ENCODE peak calls at places on chromosomes 12 and 14, in ten cellular contexts. Z is nephron progenitor cell, K is sigmoid colon, L is fibroblast of lung, B is astrocyte of the spinal cord, P is GM10248, I is H9, T is tibial nerve, F is pancreas, Y is Panc1. N is an unnamed sample.

GRCh38 chr12:63802012-63802608 is 22.4 kb downstream of the RXYLT1 start:
- DNase-seq in Z (no peak), K (no peak), L (peak; percentile 48), B (peak; percentile 37), P (peak; percentile 18), I (no peak), T (no peak), F (no peak), Y (no peak), N (peak; percentile 46)

GRCh38 chr14:71554323-71554722 is 377.9 kb upstream of the RGS6 start:
- DNase-seq in Z (no peak), K (no peak), L (no peak), B (no peak), P (peak; percentile 31), I (no peak), T (no peak), F (no peak), Y (no peak), N (no peak)

GRCh38 chr12:124566181-124567034 is 1.0 kb downstream of the NCOR2 start:
- DNase-seq in Z (peak; percentile 81), K (peak; percentile 96), L (peak; percentile 64), B (peak; percentile 76), P (peak; percentile 75), I (peak; percentile 91), T (peak; percentile 87), F (peak; percentile 87), Y (no peak), N (peak; percentile 73)

GRCh38 chr12:78009031-78009430 is 178.3 kb downstream of the NAV3 start:
- DNase-seq in Z (no peak), K (no peak), L (no peak), B (no peak), P (no peak), I (no peak), T (no peak), F (no peak), Y (no peak), N (no peak)

GRCh38 chr12:131620520-131620919 is 90.4 kb upstream of the SFSWAP start:
- DNase-seq in Z (no peak), K (peak; percentile 30), L (no peak), B (no peak), P (no peak), I (peak; percentile 72), T (no peak), F (no peak), Y (no peak), N (no peak)

GRCh38 chr14:95482967-95483842 is 33.2 kb downstream of the SYNE3 start:
- DNase-seq in Z (no peak), K (peak; percentile 91), L (peak; percentile 97), B (peak; percentile 92), P (no peak), I (no peak), T (peak; percentile 77), F (no peak), Y (no peak), N (peak; percentile 96)

GRCh38 chr14:67734675-67735074 is 33.0 kb downstream of the RDH12 start:
- DNase-seq in Z (no peak), K (no peak), L (no peak), B (no peak), P (no peak), I (peak; percentile 49), T (no peak), F (no peak), Y (no peak), N (peak; percentile 15)

GRCh38 chr12:110948041-110948440 is 27.7 kb upstream of the MYL2 start:
- DNase-seq in Z (no peak), K (no peak), L (no peak), B (no peak), P (no peak), I (no peak), T (no peak), F (no peak), Y (no peak), N (no peak)

GRCh38 chr14:99971929-99972747 is 93.1 kb upstream of the EVL start:
- DNase-seq in Z (no peak), K (no peak), L (no peak), B (peak; percentile 6), P (no peak), I (no peak), T (no peak), F (no peak), Y (no peak), N (no peak)

GRCh38 chr14:44396226-44396625 is 110.9 kb downstream of the FSCB start:
- DNase-seq in Z (no peak), K (no peak), L (no peak), B (no peak), P (no peak), I (no peak), T (no peak), F (no peak), Y (no peak), N (no peak)

GRCh38 chr12:54933381-54933780 is 51.2 kb downstream of the TESPA1 start:
- DNase-seq in Z (no peak), K (no peak), L (no peak), B (no peak), P (no peak), I (no peak), T (no peak), F (no peak), Y (no peak), N (peak; percentile 30)

GRCh38 chr12:81627336-81628189 is 131.6 kb downstream of the PPFIA2 start:
- DNase-seq in Z (no peak), K (no peak), L (peak; percentile 70), B (peak; percentile 69), P (no peak), I (no peak), T (no peak), F (no peak), Y (peak; percentile 24), N (peak; percentile 46)

GRCh38 chr12:47189753-47190152 is 110.0 kb upstream of the AMIGO2 start:
- DNase-seq in Z (no peak), K (no peak), L (no peak), B (no peak), P (no peak), I (peak; percentile 42), T (no peak), F (no peak), Y (no peak), N (no peak)

GRCh38 chr12:110270125-110270962 is 10.7 kb upstream of the ATP2A2 start:
- DNase-seq in Z (no peak), K (peak; percentile 87), L (peak; percentile 62), B (peak; percentile 51), P (no peak), I (no peak), T (no peak), F (peak; percentile 44), Y (no peak), N (peak; percentile 54)

GRCh38 chr12:50110762-50111416 is 1.1 kb upstream of the COX14 start:
- DNase-seq in Z (peak; percentile 68), K (peak; percentile 80), L (peak; percentile 12), B (no peak), P (peak; percentile 40), I (peak; percentile 86), T (peak; percentile 36), F (peak; percentile 44), Y (no peak), N (peak; percentile 59)

GRCh38 chr12:18239561-18239960 is 21.8 kb upstream of the PIK3C2G start:
- DNase-seq in Z (no peak), K (no peak), L (no peak), B (no peak), P (no peak), I (no peak), T (no peak), F (no peak), Y (no peak), N (no peak)

DNA sequence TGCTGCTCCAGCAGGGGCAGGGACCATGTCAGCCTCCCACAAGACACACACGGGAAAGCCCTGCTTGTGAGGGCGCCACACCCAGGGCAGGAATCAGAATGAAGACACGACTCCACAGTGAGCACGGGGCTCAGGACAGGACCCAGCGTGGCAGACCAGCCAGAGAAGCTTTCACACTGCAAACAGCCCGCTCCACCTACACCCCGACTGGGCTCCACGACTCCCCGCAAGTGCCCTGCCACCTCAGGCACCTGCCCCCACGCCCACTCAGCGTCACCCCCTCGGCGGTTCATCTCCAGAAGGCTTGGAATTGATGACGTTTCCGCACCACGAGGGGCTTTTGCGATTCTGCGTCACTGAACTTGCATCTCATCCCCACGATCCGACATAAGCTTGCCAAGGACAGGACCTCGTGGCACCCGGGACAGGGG is 91.1 kb downstream of the FBXL14 start:
- DNase-seq in Z (no peak), K (no peak), L (no peak), B (no peak), P (no peak), I (peak; percentile 46), T (no peak), F (no peak), Y (no peak), N (no peak)
- TF ChIP-seq CTCF in Z (no peak), K (no peak), L (no peak), B (no peak), P (no peak), I (no peak), T (no peak), F (no peak), Y (no peak), N (no peak)

GRCh38 chr12:71014180-71014785 is 93.7 kb upstream of the PTPRR start:
- DNase-seq in Z (no peak), K (no peak), L (peak; percentile 85), B (peak; percentile 49), P (no peak), I (no peak), T (no peak), F (no peak), Y (no peak), N (peak; percentile 77)
- TF ChIP-seq CTCF in Z (peak; percentile 36), K (no peak), L (peak; percentile 63), B (peak; percentile 33), P (no peak), I (peak; percentile 68), T (peak; percentile 21), F (no peak), Y (peak; percentile 45), N (no peak)

GRCh38 chr14:64986578-64987571 is at the start of gene FNTB:
- DNase-seq in Z (peak; percentile 90), K (peak; percentile 97), L (peak; percentile 98), B (peak; percentile 98), P (peak; percentile 94), I (peak; percentile 96), T (peak; percentile 85), F (peak; percentile 97), Y (peak; percentile 92), N (peak; percentile 98)
- TF ChIP-seq CTCF in Z (peak; percentile 49), K (peak; percentile 55), L (peak; percentile 87), B (peak; percentile 87), P (peak; percentile 98), I (peak; percentile 72), T (peak; percentile 75), F (peak; percentile 29), Y (peak; percentile 86), N (peak; percentile 84)

DNA sequence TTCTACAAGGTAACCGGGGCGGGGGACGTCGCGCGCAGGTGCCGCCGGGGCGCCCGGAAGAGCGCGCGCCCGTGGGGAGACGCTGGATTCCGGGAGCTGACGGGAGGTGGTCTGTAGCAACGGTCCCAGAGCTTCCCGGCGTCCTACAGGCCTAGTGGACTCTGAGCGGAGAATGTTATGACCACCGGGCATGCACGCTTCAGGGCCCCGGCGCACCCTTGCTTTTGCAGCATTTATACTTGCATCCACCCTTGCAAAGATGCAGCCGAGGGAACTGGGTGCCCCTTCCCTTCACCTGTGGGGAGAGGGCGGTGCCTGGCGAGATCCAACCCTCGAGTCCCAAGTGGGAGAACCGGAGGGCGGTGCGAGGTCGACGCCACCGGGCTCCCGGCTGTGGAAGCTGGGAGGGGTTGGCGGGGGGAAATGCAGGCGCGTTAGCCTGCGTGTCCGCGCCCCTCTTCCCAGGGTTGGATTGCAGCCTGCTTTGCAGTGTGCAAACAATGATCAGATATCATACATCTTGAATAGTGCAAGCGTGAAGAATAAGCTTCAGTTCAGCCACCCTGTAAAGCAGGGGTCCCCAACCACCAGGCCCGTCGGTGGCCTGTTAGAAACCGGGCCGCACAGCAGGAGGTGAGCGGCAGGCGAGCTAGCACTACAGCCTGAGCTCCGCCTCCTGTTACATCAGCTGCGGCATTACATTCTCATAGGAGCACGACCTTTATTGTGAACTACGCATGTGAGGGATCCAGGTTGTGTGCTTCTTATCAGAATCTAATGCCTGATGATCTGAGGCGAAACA is 576 bp downstream of the ERP29 start:
- DNase-seq in Z (peak; percentile 58), K (peak; percentile 78), L (peak; percentile 76), B (peak; percentile 76), P (peak; percentile 34), I (peak; percentile 88), T (no peak), F (peak; percentile 66), Y (no peak), N (peak; percentile 72)
- TF ChIP-seq CTCF in Z (no peak), K (peak; percentile 36), L (no peak), B (no peak), P (no peak), I (peak; percentile 34), T (no peak), F (peak; percentile 3), Y (peak; percentile 16), N (no peak)

N was measured in foreskin fibroblast.